ENCODE peak calls at places on chromosome 10, in eight cellular contexts. J is neural progenitor cell, U is SK-N-SH, A is fibroblast of lung, M is endodermal cell, R is bronchial epithelial cell, L is left ventricle myocardium inferior, C is upper lobe of right lung. Q is an unnamed sample.

GRCh38 chr10:69348824-69349541 is 67.7 kb downstream of the TACR2 start:
- DNase-seq in J (no peak), U (peak; percentile 64), A (peak; percentile 96), M (no peak), R (peak; percentile 99), L (peak; percentile 47), C (no peak), Q (peak; percentile 77)

GRCh38 chr10:118569241-118569881 is 26.1 kb downstream of the PRLHR start:
- DNase-seq in J (no peak), U (peak; percentile 33), A (peak; percentile 34), M (no peak), R (no peak), L (no peak), C (no peak), Q (no peak)

GRCh38 chr10:113557389-113558321 is 4.8 kb downstream of the HABP2 start:
- DNase-seq in J (peak; percentile 60), U (peak; percentile 60), A (no peak), M (peak; percentile 73), R (no peak), L (no peak), C (no peak), Q (no peak)

GRCh38 chr10:49377256-49377655 is 18.6 kb downstream of the DRGX start:
- DNase-seq in J (no peak), U (no peak), A (no peak), M (no peak), R (no peak), L (no peak), C (no peak), Q (no peak)

GRCh38 chr10:48791267-48791928 is 106.7 kb downstream of the WDFY4 start:
- DNase-seq in J (no peak), U (no peak), A (no peak), M (no peak), R (peak; percentile 60), L (no peak), C (no peak), Q (no peak)

GRCh38 chr10:96415896-96416554 is 57.2 kb upstream of the OPALIN start:
- DNase-seq in J (no peak), U (no peak), A (peak; percentile 40), M (no peak), R (no peak), L (no peak), C (no peak), Q (no peak)

GRCh38 chr10:78658645-78659632 is 409.8 kb upstream of the ZMIZ1 start:
- DNase-seq in J (no peak), U (no peak), A (no peak), M (no peak), R (peak; percentile 30), L (no peak), C (no peak), Q (no peak)

GRCh38 chr10:35940067-35940989 is 298.2 kb upstream of the FZD8 start:
- DNase-seq in J (peak; percentile 30), U (no peak), A (no peak), M (peak; percentile 85), R (no peak), L (no peak), C (no peak), Q (no peak)

GRCh38 chr10:26227786-26228185 is 11.2 kb downstream of the GAD2 start:
- DNase-seq in J (no peak), U (no peak), A (no peak), M (no peak), R (no peak), L (no peak), C (no peak), Q (no peak)

GRCh38 chr10:128958881-128959690 is 508.0 kb upstream of the MGMT start:
- DNase-seq in J (peak; percentile 30), U (no peak), A (no peak), M (no peak), R (no peak), L (no peak), C (no peak), Q (no peak)

GRCh38 chr10:1309237-1309968 is 253.2 kb downstream of the WDR37 start:
- DNase-seq in J (no peak), U (no peak), A (no peak), M (peak; percentile 80), R (no peak), L (no peak), C (no peak), Q (no peak)
- H3K4me3 ChIP-seq in J (no peak overlapping the region), U (no peak overlapping the region), A (no peak overlapping the region), M (no peak overlapping the region), R (no peak overlapping the region), L (no peak overlapping the region), C (no peak overlapping the region), Q (no peak overlapping the region)

GRCh38 chr10:21336476-21337170 is 188.9 kb downstream of the SKIDA1 start:
- DNase-seq in J (peak; percentile 34), U (no peak), A (peak; percentile 97), M (peak; percentile 85), R (peak; percentile 95), L (peak; percentile 28), C (no peak), Q (peak; percentile 68)
- TF ChIP-seq CTCF in J (peak; percentile 9), U (peak; percentile 16), A (no peak), M (peak; percentile 45), R (peak; percentile 13), L (peak; percentile 27), C (no peak), Q (no peak)

GRCh38 chr10:103547391-103547946 is 54.0 kb downstream of the NEURL1 start:
- DNase-seq in J (no peak), U (peak; percentile 44), A (no peak), M (peak; percentile 46), R (no peak), L (no peak), C (peak; percentile 53), Q (no peak)

GRCh38 chr10:103545771-103546281 is 52.3 kb downstream of the NEURL1 start:
- DNase-seq in J (no peak), U (peak; percentile 1), A (no peak), M (no peak), R (no peak), L (no peak), C (peak; percentile 31), Q (no peak)

GRCh38 chr10:103548006-103548405 is 54.5 kb downstream of the NEURL1 start:
- DNase-seq in J (no peak), U (no peak), A (no peak), M (no peak), R (no peak), L (no peak), C (peak; percentile 0), Q (no peak)

GRCh38 chr10:103545366-103545765 is 51.9 kb downstream of the NEURL1 start:
- DNase-seq in J (no peak), U (peak; percentile 2), A (no peak), M (no peak), R (no peak), L (no peak), C (peak; percentile 54), Q (no peak)

GRCh38 chr10:103546401-103546800 is 52.9 kb downstream of the NEURL1 start:
- DNase-seq in J (no peak), U (peak; percentile 7), A (no peak), M (no peak), R (no peak), L (no peak), C (peak; percentile 28), Q (no peak)
- H3K27me3 ChIP-seq in J (no peaks in the 10 kb centered on the region), U (no peaks in the 10 kb centered on the region), A (peaks cover 37% of the 10 kb centered on the region), M (no peaks in the 10 kb centered on the region), R (no peaks in the 10 kb centered on the region), L (peaks cover 3% of the 10 kb centered on the region), C (no peaks in the 10 kb centered on the region), Q (peaks cover 17% of the 10 kb centered on the region)

GRCh38 chr10:124739996-124740373 is 4.2 kb downstream of the FAM53B start:
- DNase-seq in J (no peak), U (no peak), A (no peak), M (peak; percentile 47), R (no peak), L (no peak), C (no peak), Q (no peak)
- H3K4me3 ChIP-seq in J (peak overlapping the region; percentile 22), U (no peak overlapping the region), A (peak overlapping the region; percentile 19), M (peak overlapping the region; percentile 40), R (no peak overlapping the region), L (peak overlapping the region; percentile 82), C (no peak overlapping the region), Q (no peak overlapping the region)

GRCh38 chr10:72695496-72695895 is 3.6 kb downstream of the MCU start:
- DNase-seq in J (no peak), U (no peak), A (peak; percentile 24), M (no peak), R (no peak), L (no peak), C (no peak), Q (no peak)

GRCh38 chr10:72692057-72692891 is at the start of gene MCU:
- DNase-seq in J (peak; percentile 98), U (peak; percentile 94), A (peak; percentile 40), M (peak; percentile 97), R (peak; percentile 23), L (peak; percentile 95), C (peak; percentile 96), Q (peak; percentile 62)

GRCh38 chr10:72692897-72693598 is 1.1 kb downstream of the MCU start:
- DNase-seq in J (peak; percentile 34), U (no peak), A (peak; percentile 32), M (no peak), R (peak; percentile 29), L (no peak), C (no peak), Q (no peak)

GRCh38 chr10:72693599-72693915 is 1.6 kb downstream of the MCU start:
- DNase-seq in J (no peak), U (no peak), A (peak; percentile 36), M (no peak), R (peak; percentile 9), L (no peak), C (no peak), Q (no peak)

DNA sequence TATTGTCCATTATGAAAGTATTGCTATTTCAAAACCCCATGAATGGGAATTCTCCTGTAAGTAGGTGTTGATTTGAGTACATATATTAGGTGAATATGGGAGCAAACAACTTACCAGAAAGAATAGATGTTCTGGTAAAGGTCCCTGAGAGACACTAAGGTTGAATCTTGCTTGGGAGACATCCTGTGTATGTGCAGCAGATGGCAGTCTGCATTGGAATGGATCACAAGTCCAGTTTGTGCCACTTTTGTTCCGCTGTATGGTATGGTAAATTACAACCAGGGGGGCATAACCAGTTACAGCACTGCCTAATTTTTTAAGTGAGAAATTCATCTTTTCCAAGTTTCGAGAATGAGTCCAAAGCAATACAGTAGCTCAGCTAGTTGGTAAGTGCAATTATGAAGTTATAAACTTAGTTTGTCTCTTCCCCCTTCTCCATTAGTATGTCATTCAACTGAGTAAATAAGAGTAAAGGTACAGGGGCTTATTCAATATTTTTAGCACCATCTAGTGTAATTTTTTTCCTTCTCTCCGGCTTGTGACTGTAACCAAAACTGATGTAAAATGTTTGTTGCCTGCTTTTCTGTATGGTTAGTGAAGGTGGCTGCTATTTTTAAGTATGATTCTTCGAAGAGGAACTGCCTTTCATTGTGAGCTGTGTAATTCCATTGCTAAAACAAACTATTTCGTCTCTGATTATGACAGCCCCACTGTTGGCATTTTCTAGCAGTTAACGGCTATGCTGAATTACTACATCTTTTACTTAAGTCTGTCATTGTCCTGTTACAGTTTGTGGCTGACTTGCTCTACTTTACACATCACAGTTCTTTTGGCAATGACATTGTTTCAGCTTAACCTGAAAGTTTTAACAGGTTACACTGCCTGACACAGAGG is 2.8 kb downstream of the MCU start:
- DNase-seq in J (peak; percentile 11), U (peak; percentile 37), A (peak; percentile 48), M (no peak), R (peak; percentile 44), L (no peak), C (no peak), Q (no peak)
- TF ChIP-seq CTCF in J (peak; percentile 25), U (peak; percentile 64), A (peak; percentile 41), M (peak; percentile 37), R (peak; percentile 39), L (peak; percentile 66), C (peak; percentile 43), Q (peak; percentile 57)

GRCh38 chr10:107004362-107004761 is 160.1 kb downstream of the SORCS1 start:
- DNase-seq in J (no peak), U (no peak), A (no peak), M (no peak), R (no peak), L (no peak), C (no peak), Q (no peak)
- H3K27me3 ChIP-seq in J (no peaks in the 10 kb centered on the region), U (no peaks in the 10 kb centered on the region), A (no peaks in the 10 kb centered on the region), M (no peaks in the 10 kb centered on the region), R (no peaks in the 10 kb centered on the region), L (no peaks in the 10 kb centered on the region), C (no peaks in the 10 kb centered on the region), Q (no peaks in the 10 kb centered on the region)